ENCODE peak calls at places on chromosomes 6 and 20, in ten cellular contexts. P, Z, V, J, W, D, B, M, U and Q are unnamed samples.

GRCh38 chr20:22770240-22770800 is 185.9 kb upstream of the FOXA2 start:
- DNase-seq in U (no peak), J (no peak), P (no peak), D (no peak), B (no peak), V (no peak), W (no peak), M (no peak), Z (no peak), Q (no peak)

GRCh38 chr20:21739161-21739560 is 33.7 kb downstream of the PAX1 start:
- DNase-seq in D (no peak), Z (no peak), P (no peak), B (no peak), W (no peak), M (no peak), J (no peak), U (no peak), V (no peak), Q (no peak)

GRCh38 chr6:44097782-44098317 is 29.4 kb downstream of the MRPL14 start:
- DNase-seq in J (no peak), U (no peak), P (no peak), M (no peak), Z (no peak), V (no peak), D (no peak), B (no peak), W (no peak), Q (no peak)

GRCh38 chr6:133179483-133179882 is 61.7 kb upstream of the EYA4 start:
- DNase-seq in P (no peak), V (no peak), M (no peak), W (peak; percentile 24), U (no peak), D (no peak), Z (no peak), B (no peak), J (no peak), Q (no peak)

GRCh38 chr20:11429889-11430580 is 487.7 kb upstream of the BTBD3 start:
- DNase-seq in U (no peak), J (no peak), B (no peak), W (no peak), V (peak; percentile 8), P (no peak), D (no peak), Z (no peak), M (no peak), Q (no peak)

GRCh38 chr20:59483481-59483880 is 120.9 kb upstream of the PHACTR3 start:
- DNase-seq in D (no peak), P (no peak), V (no peak), W (no peak), B (no peak), M (no peak), Z (no peak), J (no peak), U (no peak), Q (peak; percentile 20)

GRCh38 chr20:62924567-62925419 is 1.5 kb downstream of the DIDO1 start:
- DNase-seq in D (no peak), V (no peak), Z (peak; percentile 13), P (peak; percentile 55), M (no peak), B (peak; percentile 39), U (no peak), J (no peak), W (peak; percentile 37), Q (peak; percentile 56)

GRCh38 chr6:75612921-75613534 is 11.3 kb downstream of the SENP6 start:
- DNase-seq in B (no peak), V (no peak), W (no peak), Z (no peak), P (no peak), J (no peak), D (no peak), M (no peak), U (no peak), Q (no peak)

GRCh38 chr6:121890307-121890910 is 455.0 kb downstream of the GJA1 start:
- DNase-seq in P (no peak), D (no peak), M (no peak), W (peak; percentile 78), B (no peak), J (no peak), Z (no peak), U (no peak), V (peak; percentile 8), Q (no peak)

GRCh38 chr20:40265872-40266533 is 423.0 kb downstream of the MAFB start:
- DNase-seq in P (peak; percentile 38), U (no peak), M (no peak), V (peak; percentile 61), Z (no peak), W (peak; percentile 76), D (no peak), B (peak; percentile 61), J (peak; percentile 39), Q (no peak)

DNA sequence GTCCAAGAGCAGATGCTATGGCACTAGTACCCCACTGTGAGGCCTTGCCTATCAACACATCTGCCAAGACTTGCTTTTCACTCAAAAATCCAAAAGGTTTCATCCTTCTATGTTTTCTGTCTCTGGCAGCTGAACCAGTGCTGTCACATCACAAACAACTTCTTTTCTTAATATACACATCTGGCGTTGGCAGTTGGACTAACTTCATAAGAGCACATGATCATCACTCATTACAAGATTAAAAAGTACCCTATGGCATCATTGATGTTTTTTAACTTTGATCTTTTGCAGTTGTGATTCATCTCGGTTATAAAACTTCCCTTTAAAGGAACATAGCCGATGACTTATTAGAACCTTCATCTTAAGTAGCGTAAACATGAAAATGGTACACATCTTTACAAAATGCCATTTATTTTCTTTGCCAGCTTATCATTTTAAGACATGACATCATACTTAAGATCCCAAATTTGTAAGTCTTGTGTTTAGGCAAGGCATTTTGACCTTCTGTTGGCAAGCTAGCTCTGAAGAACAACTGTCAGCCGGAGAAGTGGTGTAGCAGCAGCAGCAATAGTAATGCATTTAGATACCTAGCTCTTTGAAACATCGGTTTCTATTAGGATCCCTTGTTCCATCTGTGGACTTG is 64.2 kb upstream of the SUPT3H start:
- DNase-seq in D (no peak), V (no peak), U (no peak), W (no peak), P (no peak), M (no peak), J (no peak), B (no peak), Z (no peak), Q (no peak)
- H3K4me1 ChIP-seq in D (peaks cover 29% of the 10 kb centered on the region), V (no peaks in the 10 kb centered on the region), U (peaks cover 5% of the 10 kb centered on the region), W (peaks cover 66% of the 10 kb centered on the region), P (peaks cover 11% of the 10 kb centered on the region), M (peaks cover 23% of the 10 kb centered on the region), J (peaks cover 18% of the 10 kb centered on the region), B (peaks cover 16% of the 10 kb centered on the region), Z (peaks cover 2% of the 10 kb centered on the region), Q (peaks cover 54% of the 10 kb centered on the region)

DNA sequence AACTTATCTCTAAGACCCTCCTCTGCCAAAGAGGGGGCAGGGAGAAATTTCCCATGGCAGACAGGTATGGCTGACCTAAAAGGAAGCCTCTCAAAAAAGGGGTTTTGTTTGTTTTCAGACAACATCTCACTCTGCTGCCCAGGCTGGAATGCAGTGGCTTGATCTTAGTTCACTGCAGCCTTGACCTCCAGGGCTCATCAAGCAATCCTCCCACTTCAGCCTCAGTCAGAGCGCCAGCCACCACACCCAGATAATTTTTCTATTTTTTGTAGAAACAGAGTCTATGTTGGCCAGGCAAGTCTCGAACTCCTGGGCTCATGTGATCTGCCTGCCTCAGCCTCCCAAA is 3.8 kb downstream of the EZR start:
- DNase-seq in V (no peak), Z (no peak), M (no peak), P (no peak), B (no peak), W (no peak), U (no peak), D (no peak), J (peak; percentile 24), Q (no peak)
- H3K4me1 ChIP-seq in V (peaks cover 34% of the 10 kb centered on the region), Z (no peaks in the 10 kb centered on the region), M (peaks cover 72% of the 10 kb centered on the region), P (peaks cover 32% of the 10 kb centered on the region), B (peaks cover 51% of the 10 kb centered on the region), W (peaks cover 35% of the 10 kb centered on the region), U (peaks cover 14% of the 10 kb centered on the region), D (peaks cover 21% of the 10 kb centered on the region), J (peaks cover 51% of the 10 kb centered on the region), Q (peaks cover 38% of the 10 kb centered on the region)

GRCh38 chr6:169626169-169626833 is 75.5 kb downstream of the WDR27 start:
- DNase-seq in M (no peak), Z (no peak), U (no peak), V (no peak), B (no peak), D (no peak), W (no peak), P (no peak), J (no peak), Q (no peak)

GRCh38 chr6:169624785-169625184 is 77.0 kb downstream of the WDR27 start:
- DNase-seq in M (no peak), Z (no peak), D (no peak), W (no peak), B (no peak), J (no peak), P (no peak), V (no peak), U (no peak), Q (no peak)

GRCh38 chr6:169629256-169629655 is 72.6 kb downstream of the WDR27 start:
- DNase-seq in B (no peak), J (no peak), V (no peak), D (no peak), U (no peak), W (no peak), Z (no peak), P (no peak), M (no peak), Q (no peak)

GRCh38 chr6:169625376-169625775 is 76.5 kb downstream of the WDR27 start:
- DNase-seq in M (no peak), W (no peak), J (no peak), Z (no peak), D (no peak), U (no peak), V (no peak), B (no peak), P (no peak), Q (no peak)

GRCh38 chr6:169627736-169628423 is 73.9 kb downstream of the WDR27 start:
- DNase-seq in W (no peak), B (no peak), J (no peak), U (no peak), V (no peak), D (no peak), Z (no peak), P (no peak), M (no peak), Q (no peak)
- H3K4me1 ChIP-seq in W (no peaks in the 10 kb centered on the region), B (peaks cover 7% of the 10 kb centered on the region), J (no peaks in the 10 kb centered on the region), U (no peaks in the 10 kb centered on the region), V (no peaks in the 10 kb centered on the region), D (no peaks in the 10 kb centered on the region), Z (no peaks in the 10 kb centered on the region), P (no peaks in the 10 kb centered on the region), M (no peaks in the 10 kb centered on the region), Q (no peaks in the 10 kb centered on the region)

DNA sequence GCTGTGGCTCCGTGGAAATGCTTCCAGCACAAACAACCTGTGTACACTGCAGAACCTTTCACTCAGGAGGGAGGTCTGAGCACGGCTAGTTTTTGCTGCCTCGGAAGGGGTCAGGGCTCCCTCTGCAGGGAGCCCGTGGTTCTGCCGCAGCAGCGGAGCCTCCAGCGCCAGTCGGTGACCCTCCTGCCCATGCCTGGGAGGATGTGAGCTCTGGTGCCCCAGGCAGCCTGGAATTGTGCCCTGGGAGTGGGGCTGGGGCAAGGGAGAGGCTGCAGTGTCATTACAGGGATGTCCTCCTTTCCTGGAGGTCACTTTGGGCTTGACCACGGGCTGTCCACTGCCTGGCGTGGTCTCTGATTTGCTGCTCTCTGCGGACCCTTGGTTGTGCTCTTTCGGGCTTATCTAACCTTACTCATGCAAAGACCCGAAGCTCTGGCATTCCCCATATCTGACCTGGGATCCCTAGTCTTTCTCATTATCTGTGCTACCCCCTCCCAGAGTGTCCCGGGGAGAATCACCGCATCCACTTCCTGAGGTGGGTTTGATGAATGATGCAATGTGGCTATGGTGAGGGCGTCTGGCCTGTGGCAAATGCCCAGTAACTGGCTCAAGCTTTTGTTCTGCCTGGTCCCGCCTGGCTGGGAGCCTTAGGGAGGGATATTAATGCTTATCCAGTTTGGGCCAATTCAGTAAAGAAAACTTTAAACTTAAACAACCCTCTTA is 59.5 kb upstream of the TAGAP start:
- DNase-seq in M (peak; percentile 60), D (peak; percentile 70), B (peak; percentile 67), V (peak; percentile 83), Z (peak; percentile 81), P (peak; percentile 84), J (peak; percentile 76), W (peak; percentile 59), U (peak; percentile 79), Q (peak; percentile 64)
- H3K4me1 ChIP-seq in M (no peaks in the 10 kb centered on the region), D (no peaks in the 10 kb centered on the region), B (peaks cover 3% of the 10 kb centered on the region), V (peaks cover 5% of the 10 kb centered on the region), Z (no peaks in the 10 kb centered on the region), P (peaks cover 18% of the 10 kb centered on the region), J (peaks cover 23% of the 10 kb centered on the region), W (no peaks in the 10 kb centered on the region), U (no peaks in the 10 kb centered on the region), Q (peaks cover 21% of the 10 kb centered on the region)